ENCODE peak calls at places on chromosome 14, in four cellular contexts. N, Z, L and D are unnamed samples.

GRCh38 chr14:58699656-58700055 is 61.9 kb downstream of the DACT1 start:
- DNase-seq in N (no peak), Z (no peak), L (no peak), D (no peak)

GRCh38 chr14:96762650-96763049 is 34.5 kb upstream of the VRK1 start:
- DNase-seq in N (peak; percentile 57), Z (peak; percentile 92), L (no peak), D (peak; percentile 58)

GRCh38 chr14:49594347-49595089 is 4.2 kb upstream of the LRR1 start:
- DNase-seq in N (no peak), Z (no peak), L (no peak), D (peak; percentile 85)

GRCh38 chr14:79587194-79587593 is 624.1 kb downstream of the DIO2 start:
- DNase-seq in N (no peak), Z (no peak), L (no peak), D (no peak)

GRCh38 chr14:99862111-99862510 is 68.9 kb downstream of the EML1 start:
- DNase-seq in N (no peak), Z (no peak), L (no peak), D (peak; percentile 77)

GRCh38 chr14:55915464-55915863 is 202.7 kb upstream of the PELI2 start:
- DNase-seq in N (no peak), Z (no peak), L (no peak), D (no peak)

GRCh38 chr14:103418508-103418818 is 33.2 kb downstream of the MARK3 start:
- DNase-seq in N (no peak), Z (peak; percentile 84), L (no peak), D (peak; percentile 87)

GRCh38 chr14:95389471-95390011 is 69.8 kb upstream of the CLMN start:
- DNase-seq in N (no peak), Z (no peak), L (no peak), D (no peak)

GRCh38 chr14:76867536-76868452 is 41.6 kb downstream of the LRRC74A start:
- DNase-seq in N (no peak), Z (no peak), L (no peak), D (no peak)

GRCh38 chr14:94392510-94392935 is 4.1 kb upstream of the SERPINA1 start:
- DNase-seq in N (no peak), Z (peak; percentile 41), L (no peak), D (peak; percentile 65)

GRCh38 chr14:54550514-54550913 is 16.4 kb upstream of the SAMD4A start:
- DNase-seq in N (no peak), Z (no peak), L (no peak), D (peak; percentile 71)

GRCh38 chr14:100307215-100308111 is 1.2 kb upstream of the SLC25A29 start:
- DNase-seq in N (no peak), Z (peak; percentile 62), L (peak; percentile 78), D (peak; percentile 17)

GRCh38 chr14:51269634-51270033 is 29.6 kb downstream of the TMX1 start:
- DNase-seq in N (no peak), Z (no peak), L (no peak), D (no peak)

GRCh38 chr14:35877276-35877675 is 51.1 kb downstream of the BRMS1L start:
- DNase-seq in N (no peak), Z (no peak), L (no peak), D (no peak)

GRCh38 chr14:96284430-96284829 is 28.4 kb downstream of the BDKRB1 start:
- DNase-seq in N (no peak), Z (no peak), L (no peak), D (no peak)

GRCh38 chr14:70027785-70028428 is 148.7 kb downstream of the SMOC1 start:
- DNase-seq in N (peak; percentile 82), Z (peak; percentile 67), L (peak; percentile 99), D (peak; percentile 46)
- H3K56ac ChIP-seq in N (no peak overlapping the region), Z (no peak overlapping the region), L (no peak overlapping the region), D (no peak overlapping the region)

GRCh38 chr14:105528859-105529505 is 2.6 kb downstream of the TMEM121 start:
- DNase-seq in N (no peak), Z (no peak), L (no peak), D (no peak)

GRCh38 chr14:105528197-105528858 is 1.9 kb downstream of the TMEM121 start:
- DNase-seq in N (peak; percentile 64), Z (peak; percentile 49), L (peak; percentile 83), D (peak; percentile 62)

GRCh38 chr14:105531088-105531957 is 4.9 kb downstream of the TMEM121 start:
- DNase-seq in N (no peak), Z (no peak), L (no peak), D (no peak)

GRCh38 chr14:105530446-105531087 is 4.2 kb downstream of the TMEM121 start:
- DNase-seq in N (no peak), Z (no peak), L (no peak), D (no peak)

GRCh38 chr14:105529506-105530445 is 3.4 kb downstream of the TMEM121 start:
- DNase-seq in N (no peak), Z (no peak), L (no peak), D (no peak)
- H3K23ac ChIP-seq in N (no peak overlapping the region), Z (no peak overlapping the region), L (no peak overlapping the region), D (no peak overlapping the region)

GRCh38 chr14:105022276-105022670 is 1.4 kb upstream of the CDCA4 start:
- DNase-seq in N (no peak), Z (no peak), L (no peak), D (no peak)

GRCh38 chr14:105020815-105021655 is at the start of gene CDCA4:
- DNase-seq in N (peak; percentile 96), Z (peak; percentile 98), L (peak; percentile 97), D (peak; percentile 93)

GRCh38 chr14:105019861-105020814 is 745 bp downstream of the CDCA4 start:
- DNase-seq in N (no peak), Z (peak; percentile 60), L (peak; percentile 59), D (peak; percentile 49)

GRCh38 chr14:105023144-105023543 is 2.3 kb upstream of the CDCA4 start:
- DNase-seq in N (no peak), Z (no peak), L (no peak), D (no peak)

DNA sequence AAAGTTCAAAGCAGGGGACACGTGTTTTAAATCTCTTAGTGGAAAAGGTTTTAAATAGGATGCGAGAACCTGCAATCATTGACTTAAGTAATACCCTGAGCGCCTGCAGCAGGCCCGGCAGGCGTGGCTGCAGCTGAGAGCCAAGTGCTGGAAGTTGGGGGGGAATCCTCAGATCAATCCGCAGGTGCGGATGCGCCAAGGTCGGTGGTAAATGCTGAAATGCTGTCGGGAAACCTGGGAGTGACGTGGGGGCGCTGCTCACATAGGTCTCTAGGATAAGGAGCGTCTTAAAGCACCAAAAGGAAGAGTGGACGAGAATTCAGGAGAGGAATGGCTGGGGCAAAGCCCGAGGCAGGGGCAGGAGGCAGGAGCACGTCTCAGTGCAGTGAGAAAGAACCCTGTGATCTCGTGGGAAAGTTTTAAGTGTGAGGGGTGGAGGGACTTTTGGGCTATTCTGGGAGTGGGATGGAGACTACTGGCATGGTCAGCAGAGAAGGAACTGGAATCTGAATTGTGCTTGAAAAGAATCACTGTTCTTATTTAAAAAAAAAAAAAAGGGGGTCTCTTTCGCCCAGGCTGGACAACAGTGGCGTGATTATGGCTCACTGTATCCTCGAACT is 883 bp upstream of the CDCA4 start:
- DNase-seq in N (peak; percentile 62), Z (peak; percentile 87), L (peak; percentile 62), D (peak; percentile 44)
- H3K56ac ChIP-seq in N (no peak overlapping the region), Z (peak overlapping the region; percentile 61), L (peak overlapping the region; percentile 20), D (peak overlapping the region; percentile 82)

DNA sequence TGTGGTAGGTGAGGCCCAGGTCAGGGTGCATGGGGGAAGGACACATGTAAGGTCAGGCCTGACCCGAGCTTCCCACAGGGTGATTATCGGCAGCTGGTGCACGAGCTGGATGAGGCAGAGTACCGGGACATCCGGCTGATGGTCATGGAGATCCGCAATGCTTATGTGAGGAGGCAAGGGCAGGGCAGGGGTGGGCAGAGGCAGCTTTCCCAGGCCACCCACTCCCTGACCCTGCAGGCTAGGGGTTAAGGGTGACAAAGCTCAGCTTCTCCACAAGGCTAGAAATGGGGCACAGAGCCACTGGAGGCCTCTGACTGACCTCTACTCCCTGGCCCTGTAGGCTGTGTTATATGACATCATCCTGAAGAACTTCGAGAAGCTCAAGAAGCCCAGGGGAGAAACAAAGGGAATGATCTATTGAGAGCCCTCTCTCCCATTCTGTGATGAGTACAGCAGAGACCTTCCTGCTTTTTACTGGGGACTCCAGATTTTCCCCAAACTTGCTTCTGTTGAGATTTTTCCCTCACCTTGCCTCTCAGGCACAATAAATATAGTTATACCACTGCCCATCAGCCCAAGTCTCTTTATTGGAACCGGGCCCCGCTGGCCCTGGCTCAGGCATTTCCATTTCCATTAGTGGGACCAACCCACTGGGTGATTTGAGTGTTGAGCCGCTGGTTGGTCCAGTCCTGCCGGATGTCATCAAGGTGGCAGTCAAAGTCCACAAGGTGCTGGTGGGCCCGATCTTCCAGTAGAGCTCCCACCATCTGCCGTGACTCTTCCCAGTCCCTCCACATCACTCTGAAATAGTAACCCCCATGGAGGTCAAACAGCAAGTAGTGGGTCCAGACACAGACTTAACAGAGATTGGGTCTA is 2.6 kb downstream of the PSME1 start:
- DNase-seq in N (no peak), Z (no peak), L (no peak), D (no peak)
- H3K23ac ChIP-seq in N (no peak overlapping the region), Z (no peak overlapping the region), L (no peak overlapping the region), D (peak overlapping the region; percentile 43)

GRCh38 chr14:26702721-26703250 is 105.0 kb upstream of the NOVA1 start:
- DNase-seq in N (no peak), Z (peak; percentile 1), L (no peak), D (no peak)
- H3K56ac ChIP-seq in N (no peak overlapping the region), Z (no peak overlapping the region), L (no peak overlapping the region), D (no peak overlapping the region)

DNA sequence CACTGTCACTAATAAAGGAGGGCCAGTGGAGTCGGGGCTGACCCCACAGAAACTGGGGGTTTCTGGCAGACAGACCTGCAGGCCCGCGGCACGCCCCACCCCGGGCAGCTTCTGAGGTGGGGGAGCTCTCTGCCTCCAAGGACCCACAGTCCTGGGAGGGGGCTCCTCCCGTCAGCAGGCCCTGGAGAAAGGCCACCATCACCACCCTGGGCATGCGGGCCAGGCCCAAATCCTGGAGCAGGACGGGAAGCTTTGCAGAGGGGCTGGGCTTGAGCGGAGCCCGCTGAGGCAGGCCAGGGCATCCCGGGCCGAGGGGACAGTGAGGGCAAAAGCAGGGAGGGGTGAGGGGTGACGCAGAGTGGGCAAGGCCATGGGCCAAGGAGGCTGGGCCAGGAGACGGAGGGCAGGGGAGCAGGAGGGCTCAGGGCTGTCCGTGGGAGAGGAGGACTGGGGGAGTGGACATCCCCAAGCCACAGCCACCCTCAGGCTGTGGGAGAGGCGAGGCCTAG is 11.1 kb upstream of the GPR132 start:
- DNase-seq in N (peak; percentile 22), Z (no peak), L (no peak), D (no peak)
- H3K23ac ChIP-seq in N (no peak overlapping the region), Z (no peak overlapping the region), L (no peak overlapping the region), D (no peak overlapping the region)

GRCh38 chr14:81031488-81031887 is 76.1 kb downstream of the TSHR start:
- DNase-seq in N (no peak), Z (no peak), L (no peak), D (no peak)

GRCh38 chr14:81033841-81034240 is 78.4 kb downstream of the TSHR start:
- DNase-seq in N (no peak), Z (no peak), L (no peak), D (no peak)
- H3K56ac ChIP-seq in N (no peak overlapping the region), Z (no peak overlapping the region), L (no peak overlapping the region), D (no peak overlapping the region)